ENCODE peak calls at places on chromosomes 6 and 20, in ten cellular contexts. N is BE2C; H is kidney epithelial cell; Y is CD8-positive, alpha-beta T cell; S is trophoblast cell; F is fibroblast of lung; C is left ventricle myocardium inferior; U is WERI-Rb-1; I is cardiac muscle cell; W is body of pancreas. D is an unnamed sample.
A peak's percentile ranks its signal among the peaks of the same experiment; 100 is the strongest.

GRCh38 chr20:24632581-24632980 is 163.2 kb downstream of the SYNDIG1 start:
- DNase-seq in Y (no peak), F (no peak), S (no peak), W (no peak), H (no peak), C (no peak), I (no peak), U (no peak), N (no peak), D (no peak)

GRCh38 chr6:64293298-64293697 is 657.7 kb downstream of the PHF3 start:
- DNase-seq in F (peak; percentile 20), H (no peak), Y (no peak), W (no peak), C (no peak), S (no peak), N (no peak), I (no peak), U (no peak), D (no peak)

GRCh38 chr6:68632620-68633195 is 2.4 kb upstream of the ADGRB3 start:
- DNase-seq in F (no peak), H (no peak), W (no peak), S (no peak), N (no peak), U (no peak), C (no peak), Y (no peak), I (no peak), D (no peak)

GRCh38 chr6:128275681-128276080 is 244.7 kb downstream of the PTPRK start:
- DNase-seq in I (no peak), S (no peak), U (no peak), Y (no peak), H (no peak), N (no peak), W (no peak), F (peak; percentile 57), C (no peak), D (no peak)

GRCh38 chr6:15630202-15630601 is 32.6 kb downstream of the DTNBP1 start:
- DNase-seq in F (no peak), N (no peak), C (no peak), Y (no peak), S (no peak), H (no peak), U (no peak), I (no peak), W (no peak), D (no peak)

GRCh38 chr6:44487611-44488010 is 100.1 kb downstream of the CDC5L start:
- DNase-seq in I (no peak), F (no peak), N (no peak), C (no peak), U (no peak), W (no peak), Y (no peak), H (no peak), S (no peak), D (no peak)

GRCh38 chr6:18053071-18053475 is 65.6 kb upstream of the KIF13A start:
- DNase-seq in I (no peak), N (no peak), F (peak; percentile 74), C (no peak), H (no peak), S (peak; percentile 85), W (no peak), U (no peak), Y (no peak), D (no peak)

GRCh38 chr20:51565741-51566140 is 23.2 kb upstream of the NFATC2 start:
- DNase-seq in U (no peak), W (no peak), H (no peak), S (no peak), N (no peak), F (no peak), I (no peak), C (no peak), Y (no peak), D (no peak)

GRCh38 chr6:160329188-160329587 is 19.0 kb upstream of the SLC22A3 start:
- DNase-seq in Y (no peak), F (no peak), S (no peak), H (no peak), I (no peak), N (no peak), U (no peak), W (no peak), C (no peak), D (no peak)

GRCh38 chr20:48653706-48654051 is 174.1 kb downstream of the PREX1 start:
- DNase-seq in Y (no peak), N (no peak), S (no peak), W (no peak), I (no peak), U (no peak), H (no peak), C (no peak), F (no peak), D (no peak)
- H3K36me3 ChIP-seq in Y (peaks cover 97% of the 10 kb centered on the region), N (no peaks in the 10 kb centered on the region), S (peaks cover 2% of the 10 kb centered on the region), W (no peaks in the 10 kb centered on the region), I (peaks cover 6% of the 10 kb centered on the region), U (peaks cover 85% of the 10 kb centered on the region), H (no peaks in the 10 kb centered on the region), C (peaks cover 53% of the 10 kb centered on the region), F (no peaks in the 10 kb centered on the region), D (no peaks in the 10 kb centered on the region)

DNA sequence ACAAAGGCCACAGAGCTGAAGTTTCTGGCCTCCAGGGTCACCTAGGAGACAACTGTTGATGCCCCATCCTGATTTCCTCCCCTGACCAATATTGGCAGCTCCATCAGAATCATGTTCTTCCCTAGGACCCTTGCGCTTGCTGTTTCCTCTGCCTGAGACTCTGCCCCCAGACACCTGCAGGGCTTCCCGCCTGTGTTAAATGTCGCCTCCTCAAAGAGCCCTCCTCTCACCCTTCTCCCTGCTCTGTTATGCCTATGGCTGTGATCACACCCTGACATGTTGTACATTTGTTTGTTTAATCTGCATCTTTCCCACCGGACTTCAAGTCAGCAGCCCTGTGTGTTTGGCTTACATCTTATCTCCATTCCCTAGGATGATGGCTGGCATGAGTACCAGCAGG is 30.1 kb downstream of the DLGAP4 start:
- DNase-seq in N (no peak), S (no peak), W (no peak), U (no peak), H (no peak), C (no peak), Y (no peak), I (no peak), F (no peak), D (peak; percentile 38)
- H3K27me3 ChIP-seq in N (no peaks in the 10 kb centered on the region), S (no peaks in the 10 kb centered on the region), W (no peaks in the 10 kb centered on the region), U (no peaks in the 10 kb centered on the region), H (peaks cover 46% of the 10 kb centered on the region), C (peaks cover 100% of the 10 kb centered on the region), Y (no peaks in the 10 kb centered on the region), I (no peaks in the 10 kb centered on the region), F (peaks cover 20% of the 10 kb centered on the region), D (peaks cover 15% of the 10 kb centered on the region)

DNA sequence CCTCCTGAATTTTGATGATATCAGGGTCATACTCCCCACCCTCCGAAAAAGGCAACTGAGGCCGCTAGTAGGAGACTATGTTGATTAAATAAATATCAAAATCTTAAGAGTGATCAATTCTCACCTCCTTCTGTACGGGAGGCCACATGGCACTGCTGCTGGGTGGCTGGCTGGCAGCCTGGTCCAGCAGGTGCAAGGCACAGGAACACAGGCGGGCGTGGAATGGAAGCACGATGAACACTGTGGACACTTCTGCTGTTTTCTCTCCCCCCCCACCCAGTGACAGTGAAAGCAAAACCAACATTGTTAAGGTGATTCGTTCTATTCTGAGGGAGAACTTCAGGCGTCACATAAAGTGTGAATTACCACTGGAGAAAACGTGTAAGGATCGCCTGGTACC is 9.7 kb upstream of the CLDN20 start:
- DNase-seq in U (no peak), W (no peak), I (no peak), N (no peak), C (no peak), F (no peak), Y (no peak), S (no peak), H (no peak), D (no peak)
- H3K36me3 ChIP-seq in U (peaks cover 91% of the 10 kb centered on the region), W (no peaks in the 10 kb centered on the region), I (peaks cover 15% of the 10 kb centered on the region), N (peaks cover 41% of the 10 kb centered on the region), C (peaks cover 63% of the 10 kb centered on the region), F (peaks cover 20% of the 10 kb centered on the region), Y (peaks cover 26% of the 10 kb centered on the region), S (peaks cover 16% of the 10 kb centered on the region), H (no peaks in the 10 kb centered on the region), D (peaks cover 18% of the 10 kb centered on the region)

GRCh38 chr6:3749991-3750323 is 1.6 kb downstream of the PXDC1 start:
- DNase-seq in S (peak; percentile 44), I (no peak), W (peak; percentile 75), F (peak; percentile 65), H (no peak), U (no peak), N (no peak), C (peak; percentile 55), Y (no peak), D (no peak)
- H3K27me3 ChIP-seq in S (no peaks in the 10 kb centered on the region), I (peaks cover 9% of the 10 kb centered on the region), W (no peaks in the 10 kb centered on the region), F (no peaks in the 10 kb centered on the region), H (no peaks in the 10 kb centered on the region), U (peaks cover 6% of the 10 kb centered on the region), N (peaks cover 58% of the 10 kb centered on the region), C (no peaks in the 10 kb centered on the region), Y (peaks cover 22% of the 10 kb centered on the region), D (peaks cover 48% of the 10 kb centered on the region)